ENCODE peak calls at places on chromosome 1, in seven cellular contexts. R is AG08395; T is HT1080; P is fibroblast of the conjunctiva; K is NCI-H510A treated with DMSO at 0.1 percent for 48 hours; S is activated T-cell treated with anti-CD3 and anti-CD28 coated beads, Interleukin-2, amount 50 U/mL, for 24 hours; O is activated T-helper 9 cell treated with anti-CD3 and anti-CD28 coated beads, Interleukin-2, amount 50 U/mL, for 16 hours. M is an unnamed sample.

GRCh38 chr1:235397733-235398132 is 30.5 kb downstream of the TBCE start:
- DNase-seq in R (peak), T (no peak), P (peak), K (no peak), S (no peak), O (no peak), M (no peak)

GRCh38 chr1:12088607-12089006 is 25.5 kb downstream of the TNFRSF8 start:
- DNase-seq in R (no peak), T (no peak), P (no peak), K (no peak), S (peak), O (no peak), M (no peak)

GRCh38 chr1:2543543-2544092 is 12.6 kb upstream of the TNFRSF14 start:
- DNase-seq in R (peak), T (no peak), P (no peak), K (peak), S (peak), O (no peak), M (no peak)

GRCh38 chr1:183200451-183200850 is 14.4 kb downstream of the LAMC2 start:
- DNase-seq in R (no peak), T (no peak), P (no peak), K (no peak), S (no peak), O (no peak), M (no peak)

GRCh38 chr1:121546830-121547680 is 362.3 kb downstream of the SRGAP2C start:
- DNase-seq in R (no peak), T (no peak), P (no peak), K (no peak), S (no peak), O (no peak), M (no peak)

GRCh38 chr1:216929870-216930582 is 206.8 kb upstream of the ESRRG start:
- DNase-seq in R (no peak), T (peak), P (no peak), K (no peak), S (no peak), O (no peak), M (no peak)

GRCh38 chr1:48876221-48876785 is 99.6 kb upstream of the BEND5 start:
- DNase-seq in R (peak), T (peak), P (no peak), K (no peak), S (no peak), O (no peak), M (no peak)

GRCh38 chr1:167273027-167273800 is 52.5 kb downstream of the POU2F1 start:
- DNase-seq in R (no peak), T (peak), P (peak), K (peak), S (no peak), O (no peak), M (peak)

GRCh38 chr1:110255388-110255787 is 45.3 kb downstream of the KCNC4 start:
- DNase-seq in R (no peak), T (no peak), P (no peak), K (peak), S (no peak), O (no peak), M (no peak)

GRCh38 chr1:240363315-240363714 is 248.6 kb downstream of the GREM2 start:
- DNase-seq in R (no peak), T (no peak), P (no peak), K (no peak), S (no peak), O (no peak), M (no peak)

GRCh38 chr1:230415405-230416119 is 10.6 kb downstream of the PGBD5 start:
- DNase-seq in R (no peak), T (no peak), P (no peak), K (no peak), S (no peak), O (no peak), M (no peak)

GRCh38 chr1:192739476-192740184 is 69.2 kb upstream of the RGS2 start:
- DNase-seq in R (no peak), T (no peak), P (no peak), K (no peak), S (no peak), O (no peak), M (no peak)

GRCh38 chr1:152699746-152700145 is 1.6 kb downstream of the LCE2A start:
- DNase-seq in R (no peak), T (no peak), P (no peak), K (no peak), S (no peak), O (no peak), M (no peak)

M was measured in smooth muscle cell of the brain vasculature.